ENCODE peak calls at places on chromosome 1, in four cellular contexts. J, K, R and C are unnamed samples.

GRCh38 chr1:188668083-188668482 is 1809.6 kb downstream of the BRINP3 start:
- DNase-seq in J (no peak), K (no peak), R (peak), C (no peak)

GRCh38 chr1:229704157-229704556 is 78.1 kb downstream of the URB2 start:
- DNase-seq in J (no peak), K (no peak), R (no peak), C (no peak)

GRCh38 chr1:115099693-115100050 is 10.4 kb upstream of the TSPAN2 start:
- DNase-seq in J (no peak), K (no peak), R (no peak), C (no peak)

GRCh38 chr1:24639881-24640280 is 3.2 kb upstream of the SRRM1 start:
- DNase-seq in J (no peak), K (no peak), R (no peak), C (no peak)

GRCh38 chr1:79663916-79664315 is 657.4 kb upstream of the ADGRL4 start:
- DNase-seq in J (no peak), K (no peak), R (no peak), C (no peak)

GRCh38 chr1:92709738-92710137 is 75.2 kb downstream of the EVI5 start:
- DNase-seq in J (no peak), K (peak), R (peak), C (no peak)

GRCh38 chr1:75785320-75785963 is 614 bp upstream of the RABGGTB start:
- DNase-seq in J (no peak), K (no peak), R (no peak), C (no peak)

GRCh38 chr1:221783936-221784335 is 42.0 kb upstream of the DUSP10 start:
- DNase-seq in J (no peak), K (no peak), R (no peak), C (no peak)

GRCh38 chr1:32666866-32667566 is 16.0 kb downstream of the RBBP4 start:
- DNase-seq in J (no peak), K (no peak), R (no peak), C (no peak)

GRCh38 chr1:214570442-214570841 is 19.0 kb upstream of the PTPN14 start:
- DNase-seq in J (no peak), K (no peak), R (peak), C (no peak)

GRCh38 chr1:231160851-231161710 is 777 bp upstream of the TRIM67 start:
- DNase-seq in J (no peak), K (no peak), R (no peak), C (no peak)

GRCh38 chr1:1171551-1172340 is 1.9 kb upstream of the TTLL10 start:
- DNase-seq in J (no peak), K (peak), R (no peak), C (peak)

GRCh38 chr1:30919025-30919881 is 10.7 kb upstream of the SDC3 start:
- DNase-seq in J (no peak), K (peak), R (no peak), C (peak)

GRCh38 chr1:55534565-55535091 is 319.5 kb upstream of the USP24 start:
- DNase-seq in J (no peak), K (no peak), R (no peak), C (no peak)

GRCh38 chr1:66711420-66711819 is 40.8 kb upstream of the DYNLT5 start:
- DNase-seq in J (no peak), K (no peak), R (peak), C (no peak)

GRCh38 chr1:199684686-199685273 is 342.7 kb upstream of the NR5A2 start:
- DNase-seq in J (no peak), K (no peak), R (peak), C (no peak)

GRCh38 chr1:11337536-11338350 is 64.7 kb downstream of the UBIAD1 start:
- DNase-seq in J (peak), K (no peak), R (peak), C (no peak)

GRCh38 chr1:114083186-114083585 is 70.5 kb downstream of the SYT6 start:
- DNase-seq in J (no peak), K (no peak), R (no peak), C (no peak)

GRCh38 chr1:85322655-85323054 is 46.2 kb upstream of the BCL10 start:
- DNase-seq in J (no peak), K (no peak), R (no peak), C (no peak)

GRCh38 chr1:85576642-85577420 is 3.7 kb upstream of the CCN1 start:
- DNase-seq in J (peak), K (peak), R (peak), C (peak)

GRCh38 chr1:21397813-21398188 is 42.1 kb upstream of the NBPF3 start:
- DNase-seq in J (no peak), K (no peak), R (no peak), C (no peak)

GRCh38 chr1:153792631-153793041 is 17.4 kb downstream of the SLC27A3 start:
- DNase-seq in J (no peak), K (no peak), R (no peak), C (no peak)

GRCh38 chr1:153789478-153790148 is 14.4 kb downstream of the SLC27A3 start:
- DNase-seq in J (peak), K (peak), R (no peak), C (no peak)

GRCh38 chr1:153791856-153792253 is 16.6 kb downstream of the SLC27A3 start:
- DNase-seq in J (peak), K (no peak), R (peak), C (no peak)

GRCh38 chr1:153790996-153791855 is 16.0 kb downstream of the SLC27A3 start:
- DNase-seq in J (peak), K (no peak), R (no peak), C (peak)

GRCh38 chr1:153790282-153790995 is 15.2 kb downstream of the SLC27A3 start:
- DNase-seq in J (peak), K (peak), R (no peak), C (peak)
- TF ChIP-seq POLR2A in J (no peak), K (no peak), R (no peak), C (no peak)

GRCh38 chr1:95561244-95561840 is 327.3 kb downstream of the RWDD3 start:
- DNase-seq in J (no peak), K (no peak), R (no peak), C (no peak)

GRCh38 chr1:95562230-95562629 is 328.2 kb downstream of the RWDD3 start:
- DNase-seq in J (no peak), K (no peak), R (no peak), C (no peak)
- TF ChIP-seq POLR2A in J (no peak), K (no peak), R (no peak), C (no peak)

DNA sequence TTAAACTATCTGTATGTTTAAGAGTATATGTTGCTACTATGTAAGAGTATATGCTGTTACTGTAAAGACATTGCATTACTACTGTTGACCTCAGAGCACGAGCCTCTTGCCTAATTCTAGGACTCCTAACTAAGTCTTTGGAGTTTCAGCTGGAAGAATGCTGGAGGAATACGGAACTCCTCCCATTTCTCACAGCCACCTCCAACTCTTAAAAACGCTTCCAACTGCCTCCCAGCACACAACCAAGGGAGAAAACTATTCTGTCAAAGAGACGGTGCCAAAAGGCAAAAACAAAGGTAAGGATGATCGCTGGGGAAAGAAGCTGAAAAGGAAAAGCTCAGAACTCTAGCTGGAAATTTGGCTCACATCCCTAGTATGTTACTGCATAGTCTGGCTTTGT is at the start of gene FMO2:
- DNase-seq in J (peak), K (no peak), R (no peak), C (no peak)
- TF ChIP-seq POLR2A in J (peak), K (no peak), R (no peak), C (no peak)

DNA sequence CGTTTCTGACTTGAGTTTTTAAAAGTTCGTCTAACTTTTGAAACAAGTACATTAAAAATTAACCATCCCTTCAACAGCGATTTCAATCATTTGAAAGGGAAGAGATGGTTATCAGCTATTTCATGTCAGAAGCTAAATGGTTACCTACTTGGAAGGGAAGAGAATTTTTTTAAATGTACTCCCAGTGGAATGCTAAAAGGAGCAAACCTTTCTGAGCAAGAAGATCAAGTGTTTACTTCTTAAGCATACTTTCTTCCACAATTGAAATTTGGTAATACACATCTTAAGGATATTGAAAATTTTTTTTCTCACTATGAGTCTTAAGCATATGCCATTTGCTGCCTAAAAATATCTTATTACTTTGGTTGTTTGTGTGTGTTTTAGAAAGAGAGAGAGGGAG is 487.9 kb upstream of the PRMT6 start:
- DNase-seq in J (no peak), K (no peak), R (no peak), C (no peak)
- TF ChIP-seq POLR2A in J (no peak), K (no peak), R (no peak), C (no peak)

DNA sequence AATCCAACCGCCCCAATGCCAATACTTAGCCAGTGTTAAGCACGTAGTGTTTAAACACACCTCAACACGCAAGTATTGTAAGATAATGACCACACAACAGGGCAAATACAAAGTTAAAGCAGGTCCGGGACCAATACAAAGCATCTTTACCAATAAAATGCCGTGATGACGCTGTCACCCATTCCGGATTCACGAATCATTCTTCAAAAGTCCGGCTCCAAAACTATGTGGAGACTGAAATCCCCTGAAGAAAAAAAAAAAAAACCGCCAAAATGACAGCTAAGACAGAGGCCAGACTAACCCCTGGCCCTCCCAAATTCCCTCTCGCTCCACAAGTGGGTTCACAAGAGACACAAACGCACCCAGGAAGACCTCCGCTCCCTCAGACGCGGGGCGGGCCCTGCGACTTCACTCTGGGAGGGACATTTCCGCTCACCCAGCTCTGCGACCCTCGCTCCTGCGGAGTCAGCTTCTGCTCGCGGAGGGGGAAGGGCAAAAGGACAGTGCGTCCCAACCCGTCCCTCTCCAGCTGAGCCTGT is 628 bp upstream of the DARS2 start:
- DNase-seq in J (no peak), K (no peak), R (no peak), C (no peak)
- TF ChIP-seq POLR2A in J (no peak), K (no peak), R (no peak), C (no peak)

DNA sequence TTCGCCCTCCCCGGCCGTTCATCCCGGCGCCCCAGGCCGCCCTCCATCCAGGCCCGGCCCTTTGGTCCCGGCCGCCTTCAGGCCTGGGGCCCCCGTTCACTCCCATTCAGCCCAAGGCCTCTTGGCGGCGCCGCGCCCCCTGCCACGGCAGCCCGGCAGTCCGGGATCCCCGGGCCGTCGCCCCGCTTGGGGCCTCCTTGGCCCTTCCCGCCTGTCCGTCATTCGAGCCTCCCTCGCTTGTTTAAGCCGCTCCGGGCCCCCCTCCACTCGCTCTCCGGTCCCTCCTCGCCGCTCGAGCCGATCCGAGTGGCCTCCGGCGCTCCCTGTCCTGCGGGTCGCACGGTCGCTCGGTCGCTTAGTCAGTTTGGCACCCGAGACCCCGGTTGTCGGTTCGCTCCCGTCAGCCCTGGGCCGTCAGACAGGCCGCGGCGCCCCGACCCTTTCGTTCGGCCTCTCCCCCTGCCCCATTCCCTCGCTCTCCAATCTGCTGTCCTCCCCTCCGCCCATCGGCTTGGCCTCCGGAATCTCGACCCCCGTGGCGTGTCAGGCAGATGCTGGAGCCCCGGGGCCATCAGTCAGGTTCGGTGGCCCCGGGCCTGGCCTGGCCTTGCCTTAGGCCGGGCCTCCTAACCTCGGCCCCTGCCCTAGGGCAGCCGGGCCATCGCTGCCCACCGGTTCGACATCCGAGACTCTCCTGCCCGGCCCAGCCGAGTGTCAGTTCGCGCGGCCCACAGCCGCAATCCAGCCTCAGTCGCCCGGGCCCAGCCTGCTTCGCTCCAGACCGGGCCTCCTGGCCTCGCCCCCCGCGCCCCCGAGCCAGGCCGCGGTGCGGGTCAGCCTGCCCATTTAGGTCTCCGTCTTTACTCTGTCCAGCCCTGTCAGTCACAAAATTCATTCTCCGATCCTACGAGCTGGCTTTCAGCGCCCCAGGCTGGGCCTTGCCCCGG is 1.1 kb downstream of the LRRC41 start:
- DNase-seq in J (peak), K (peak), R (peak), C (no peak)
- TF ChIP-seq POLR2A in J (peak), K (no peak), R (no peak), C (no peak)

GRCh38 chr1:156282143-156282478 is 514 bp downstream of the SMG5 start:
- DNase-seq in J (no peak), K (no peak), R (peak), C (no peak)

GRCh38 chr1:156284112-156284511 is at the start of gene TMEM79:
- DNase-seq in J (no peak), K (no peak), R (no peak), C (no peak)

GRCh38 chr1:156279837-156280236 is 2.8 kb downstream of the SMG5 start:
- DNase-seq in J (no peak), K (no peak), R (no peak), C (no peak)

GRCh38 chr1:156282479-156283222 is at the start of gene SMG5:
- DNase-seq in J (peak), K (peak), R (peak), C (peak)

DNA sequence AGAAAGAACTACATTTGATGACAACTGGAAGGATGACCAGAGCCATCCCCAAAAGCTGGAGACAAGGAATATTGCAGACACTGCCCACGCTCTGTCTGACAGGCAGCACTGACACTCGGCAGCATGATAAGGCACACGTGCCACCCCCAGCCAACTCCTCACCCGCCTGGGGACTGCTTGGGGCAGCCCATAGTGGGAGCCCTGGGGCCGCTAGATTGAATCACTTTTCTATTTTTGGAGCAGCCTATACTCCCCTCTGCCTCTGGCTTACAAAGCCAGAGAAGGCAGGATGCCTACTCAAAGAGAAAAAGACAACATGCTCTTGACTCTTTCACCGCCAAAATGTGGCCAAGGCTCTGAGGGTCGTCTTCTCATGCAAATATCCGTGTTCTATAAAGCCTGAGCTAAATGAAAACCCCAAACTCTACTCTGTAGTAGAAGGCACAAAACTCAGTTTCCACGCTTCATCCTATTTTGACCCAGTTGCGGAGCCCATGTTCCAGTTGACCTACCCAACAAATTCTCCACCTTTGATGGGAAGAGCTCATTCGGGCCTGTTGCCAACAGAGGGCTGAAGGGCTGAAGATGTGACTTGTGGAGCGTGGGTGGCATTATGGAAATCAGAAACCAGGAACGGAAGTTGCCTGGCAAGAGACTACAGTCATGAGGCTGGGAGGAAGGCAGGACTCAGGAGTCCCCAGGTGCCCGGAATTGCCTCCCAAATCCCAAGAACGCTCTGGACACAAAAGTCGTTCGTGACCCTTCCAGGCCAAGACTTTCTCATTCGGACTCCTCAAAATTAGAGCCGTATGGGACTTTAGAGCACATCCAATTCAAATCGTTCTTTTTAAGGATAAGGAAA is 1.1 kb downstream of the SMG5 start:
- DNase-seq in J (peak), K (no peak), R (no peak), C (no peak)
- TF ChIP-seq POLR2A in J (peak), K (no peak), R (no peak), C (no peak)